ENCODE peak calls at places on chromosome 1, in nine cellular contexts. V is activated CD4-positive, alpha-beta T cell treated with anti-CD3 and anti-CD28 coated beads, Interleukin-2, amount 50 U/mL, for 24 hours; J is NCI-H1694; L is activated T-helper 1 cell treated with anti-CD3 and anti-CD28 coated beads, Interleukin-12 subunit alpha, Interleukin-12 subunit beta, Interleukin-2, Interleukin-4 antibody, amounts not matched to agents 30 ng/mL and 10 ng/mL and 1 ng/mL, durations not matched to agents 14 hours and 24 hours and 36 hours; P is activated naive CD4-positive, alpha-beta T cell; Z is GM04503; D is astrocyte of the spinal cord; A is Right ventricle myocardium superior; M is GM12892. X is an unnamed sample.

GRCh38 chr1:76901158-76901767 is 34.0 kb downstream of the ST6GALNAC5 start:
- DNase-seq in V (no peak), J (peak; percentile 11), L (peak; percentile 7), P (no peak), Z (no peak), D (peak; percentile 67), A (no peak), M (peak; percentile 5), X (no peak)

GRCh38 chr1:179921981-179922380 is 32.6 kb upstream of the CEP350 start:
- DNase-seq in V (no peak), J (no peak), L (no peak), P (no peak), Z (no peak), D (no peak), A (no peak), M (no peak), X (no peak)

GRCh38 chr1:63920154-63921117 is 146.6 kb downstream of the ROR1 start:
- DNase-seq in V (no peak), J (no peak), L (no peak), P (no peak), Z (peak; percentile 82), D (peak; percentile 72), A (no peak), M (no peak), X (no peak)

GRCh38 chr1:96352733-96353132 is 368.9 kb upstream of the PTBP2 start:
- DNase-seq in V (no peak), J (no peak), L (no peak), P (no peak), Z (no peak), D (no peak), A (no peak), M (no peak), X (no peak)

GRCh38 chr1:231781887-231782286 is 155.3 kb downstream of the DISC1 start:
- DNase-seq in V (no peak), J (no peak), L (no peak), P (no peak), Z (no peak), D (no peak), A (no peak), M (no peak), X (no peak)

GRCh38 chr1:45730075-45730779 is 20.2 kb downstream of the IPP start:
- DNase-seq in V (no peak), J (no peak), L (no peak), P (no peak), Z (no peak), D (no peak), A (no peak), M (no peak), X (no peak)

GRCh38 chr1:156725683-156726280 is 2.5 kb upstream of the METTL25B start:
- DNase-seq in V (peak; percentile 64), J (peak; percentile 80), L (peak; percentile 75), P (peak; percentile 31), Z (no peak), D (peak; percentile 87), A (peak; percentile 95), M (peak; percentile 62), X (peak; percentile 95)

GRCh38 chr1:13702425-13703127 is 2.6 kb downstream of the PRDM2 start:
- DNase-seq in V (no peak), J (no peak), L (peak; percentile 49), P (no peak), Z (no peak), D (no peak), A (no peak), M (peak; percentile 34), X (no peak)

GRCh38 chr1:228144213-228145049 is 4.4 kb downstream of the GUK1 start:
- DNase-seq in V (no peak), J (no peak), L (no peak), P (no peak), Z (no peak), D (no peak), A (no peak), M (no peak), X (no peak)

GRCh38 chr1:41733725-41734124 is 185.0 kb downstream of the HIVEP3 start:
- DNase-seq in V (no peak), J (no peak), L (no peak), P (no peak), Z (no peak), D (no peak), A (no peak), M (no peak), X (no peak)

GRCh38 chr1:202197670-202198359 is 4.2 kb downstream of the LGR6 start:
- DNase-seq in V (no peak), J (no peak), L (no peak), P (no peak), Z (no peak), D (no peak), A (no peak), M (no peak), X (no peak)

GRCh38 chr1:101507547-101507971 is 270.7 kb downstream of the S1PR1 start:
- DNase-seq in V (no peak), J (no peak), L (no peak), P (no peak), Z (no peak), D (no peak), A (no peak), M (no peak), X (no peak)

GRCh38 chr1:153355445-153356071 is 2.1 kb upstream of the S100A9 start:
- DNase-seq in V (no peak), J (peak; percentile 82), L (peak; percentile 38), P (no peak), Z (no peak), D (peak; percentile 9), A (peak; percentile 81), M (no peak), X (peak; percentile 84)

GRCh38 chr1:62352387-62352786 is 33.2 kb upstream of the KANK4 start:
- DNase-seq in V (no peak), J (no peak), L (no peak), P (no peak), Z (no peak), D (no peak), A (no peak), M (no peak), X (no peak)

GRCh38 chr1:74426208-74426932 is 86.0 kb downstream of the LRRC53 start:
- DNase-seq in V (no peak), J (no peak), L (no peak), P (no peak), Z (no peak), D (peak; percentile 5), A (no peak), M (no peak), X (no peak)

GRCh38 chr1:108585343-108585742 is 25.4 kb downstream of the EEIG2 start:
- DNase-seq in V (no peak), J (no peak), L (no peak), P (no peak), Z (no peak), D (no peak), A (no peak), M (no peak), X (no peak)

GRCh38 chr1:58809327-58810040 is 25.6 kb upstream of the JUN start:
- DNase-seq in V (no peak), J (no peak), L (no peak), P (no peak), Z (no peak), D (peak; percentile 29), A (no peak), M (no peak), X (no peak)

GRCh38 chr1:206693029-206693428 is 8.3 kb downstream of the MAPKAPK2 start:
- DNase-seq in V (no peak), J (no peak), L (no peak), P (no peak), Z (no peak), D (peak; percentile 83), A (peak; percentile 92), M (no peak), X (no peak)

X was measured in osteocyte.